ENCODE peak calls at places on chromosome 20, in five cellular contexts. N is fibroblast of pulmonary artery; Z is CD4-positive, CD25-positive, alpha-beta regulatory T cell; O is A549; Q is aorta. W is an unnamed sample.

GRCh38 chr20:31602779-31603441 is 2.2 kb upstream of the ID1 start:
- DNase-seq in Z (peak), Q (no peak), N (peak), O (peak), W (peak)

GRCh38 chr20:46963196-46963529 is 68.5 kb downstream of the EYA2 start:
- DNase-seq in N (no peak), O (no peak), Q (no peak), Z (no peak), W (no peak)

GRCh38 chr20:3658019-3658707 is 5.0 kb downstream of the GFRA4 start:
- DNase-seq in N (no peak), O (no peak), Q (peak), Z (no peak), W (no peak)

GRCh38 chr20:45337367-45338120 is 10.7 kb downstream of the SDC4 start:
- DNase-seq in N (peak), Q (peak), Z (no peak), O (peak), W (no peak)

GRCh38 chr20:8646716-8647115 is 422.2 kb upstream of the PLCB4 start:
- DNase-seq in N (peak), O (no peak), Z (no peak), Q (no peak), W (no peak)

GRCh38 chr20:58652606-58653303 is 1.7 kb downstream of the STX16 start:
- DNase-seq in Z (peak), Q (no peak), N (no peak), O (no peak), W (no peak)

GRCh38 chr20:50379049-50379990 is 130.9 kb upstream of the PTPN1 start:
- DNase-seq in Q (peak), Z (no peak), O (no peak), N (peak), W (no peak)

GRCh38 chr20:6765469-6766058 is 1.9 kb upstream of the BMP2 start:
- DNase-seq in Q (no peak), O (peak), Z (peak), N (peak), W (peak)

GRCh38 chr20:53935353-53936084 is 134.9 kb downstream of the BCAS1 start:
- DNase-seq in N (no peak), Q (no peak), Z (no peak), O (no peak), W (no peak)

GRCh38 chr20:4045741-4046140 is 30.4 kb upstream of the RNF24 start:
- DNase-seq in O (no peak), Q (no peak), N (peak), Z (no peak), W (no peak)

GRCh38 chr20:4726710-4727391 is 5.1 kb downstream of the PRND start:
- DNase-seq in N (peak), Z (peak), Q (no peak), O (no peak), W (peak)

GRCh38 chr20:3710703-3711417 is 1.5 kb downstream of the SIGLEC1 start:
- DNase-seq in O (peak), N (peak), Z (peak), Q (peak), W (peak)

GRCh38 chr20:3686867-3687321 is 5.1 kb upstream of the ADAM33 start:
- DNase-seq in N (peak), Z (no peak), O (no peak), Q (peak), W (no peak)

GRCh38 chr20:45322952-45323383 is 14.9 kb upstream of the MATN4 start:
- DNase-seq in Q (peak), O (peak), Z (no peak), N (peak), W (no peak)

GRCh38 chr20:41619360-41620115 is 1.4 kb upstream of the CHD6 start:
- DNase-seq in O (no peak), Z (no peak), N (no peak), Q (no peak), W (no peak)

GRCh38 chr20:37381621-37382538 is 35.9 kb downstream of the SRC start:
- DNase-seq in N (no peak), Z (no peak), Q (no peak), O (peak), W (no peak)

GRCh38 chr20:38108438-38109024 is 56.5 kb downstream of the TGM2 start:
- DNase-seq in N (peak), Q (no peak), Z (no peak), O (no peak), W (no peak)

GRCh38 chr20:48275325-48275724 is 490.0 kb upstream of the SULF2 start:
- DNase-seq in O (no peak), Z (no peak), N (no peak), Q (no peak), W (no peak)

GRCh38 chr20:58985656-58986055 is 4.6 kb downstream of the NELFCD start:
- DNase-seq in Z (no peak), Q (peak), N (peak), O (no peak), W (no peak)

GRCh38 chr20:4053516-4053919 is 38.2 kb upstream of the RNF24 start:
- DNase-seq in N (no peak), O (no peak), Q (no peak), Z (no peak), W (no peak)

GRCh38 chr20:61331542-61331941 is 79.5 kb downstream of the CDH4 start:
- DNase-seq in Z (no peak), O (no peak), N (no peak), Q (no peak), W (no peak)

GRCh38 chr20:53201588-53201987 is 229.4 kb downstream of the TSHZ2 start:
- DNase-seq in Z (no peak), O (no peak), Q (no peak), N (no peak), W (no peak)

GRCh38 chr20:5395932-5396727 is 79.4 kb upstream of the PROKR2 start:
- DNase-seq in Z (no peak), N (no peak), Q (no peak), O (no peak), W (no peak)

GRCh38 chr20:37386505-37387201 is 40.7 kb downstream of the SRC start:
- DNase-seq in N (no peak), Z (no peak), O (peak), Q (no peak), W (no peak)

GRCh38 chr20:44467289-44467883 is 8.3 kb upstream of the TTPAL start:
- DNase-seq in Q (peak), O (no peak), Z (no peak), N (peak), W (no peak)

GRCh38 chr20:61874421-61875068 is 191.1 kb downstream of the TAF4 start:
- DNase-seq in Z (no peak), O (peak), Q (no peak), N (no peak), W (no peak)

GRCh38 chr20:20743511-20744169 is 31.2 kb upstream of the RALGAPA2 start:
- DNase-seq in Z (no peak), O (no peak), N (peak), Q (peak), W (no peak)

GRCh38 chr20:42652261-42652660 is 537.4 kb downstream of the PTPRT start:
- DNase-seq in Q (no peak), O (no peak), Z (no peak), N (no peak), W (no peak)

GRCh38 chr20:38337561-38338140 is 8.6 kb upstream of the LBP start:
- DNase-seq in O (peak), N (peak), Q (no peak), Z (no peak), W (no peak)

GRCh38 chr20:46307139-46307998 is 929 bp downstream of the CDH22 start:
- DNase-seq in Z (peak), Q (peak), N (peak), O (peak), W (peak)

GRCh38 chr20:62080249-62080993 is 14.7 kb upstream of the TAF4 start:
- DNase-seq in Z (no peak), O (no peak), Q (no peak), N (no peak), W (no peak)

GRCh38 chr20:31608256-31608980 is 3.3 kb downstream of the ID1 start:
- DNase-seq in Q (peak), Z (no peak), N (peak), O (peak), W (no peak)

GRCh38 chr20:9916776-9917175 is 77.9 kb upstream of the PAK5 start:
- DNase-seq in Q (no peak), O (no peak), N (no peak), Z (no peak), W (no peak)

GRCh38 chr20:9912858-9913434 is 74.1 kb upstream of the PAK5 start:
- DNase-seq in Q (peak), Z (peak), N (peak), O (peak), W (peak)

GRCh38 chr20:9909167-9909566 is 70.3 kb upstream of the PAK5 start:
- DNase-seq in Q (no peak), N (no peak), O (no peak), Z (no peak), W (no peak)

GRCh38 chr20:9912290-9912689 is 73.4 kb upstream of the PAK5 start:
- DNase-seq in Q (no peak), Z (no peak), O (no peak), N (no peak), W (no peak)

DNA sequence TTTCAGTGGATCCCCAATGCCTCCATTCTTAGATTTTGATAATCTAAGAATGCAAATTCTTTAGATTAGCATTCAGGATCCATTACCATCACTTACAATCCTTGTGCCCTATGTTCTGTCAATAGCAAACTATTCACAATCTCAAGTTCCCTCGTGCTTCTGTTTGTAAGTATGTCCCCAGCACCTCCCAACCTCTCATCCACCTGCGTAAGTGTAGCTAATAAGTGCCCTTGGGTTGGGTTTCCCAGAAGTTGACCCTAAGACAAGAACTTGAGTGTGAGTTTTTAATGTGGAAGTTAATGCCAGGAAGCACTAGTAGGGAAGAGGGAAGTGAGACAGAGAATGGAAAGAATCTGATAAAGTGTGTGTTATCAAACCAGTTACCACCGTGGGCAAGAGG is 72.6 kb upstream of the PAK5 start:
- DNase-seq in N (no peak), O (no peak), Q (no peak), Z (no peak), W (no peak)
- H3K4me3 ChIP-seq in N (no peak), O (no peak), Q (no peak), Z (no peak), W (no peak)

GRCh38 chr20:51542033-51542893 is at the start of gene NFATC2:
- DNase-seq in Z (peak), Q (peak), N (no peak), O (no peak), W (no peak)
- H3K4me3 ChIP-seq in Z (peak), Q (peak), N (no peak), O (no peak), W (peak)

GRCh38 chr20:35826361-35826760 is 54.5 kb downstream of the PHF20 start:
- DNase-seq in N (no peak), Q (no peak), Z (no peak), O (no peak), W (no peak)

GRCh38 chr20:35828434-35828833 is 56.6 kb downstream of the PHF20 start:
- DNase-seq in N (no peak), Q (no peak), O (no peak), Z (no peak), W (no peak)

GRCh38 chr20:35831029-35831428 is 59.2 kb downstream of the PHF20 start:
- DNase-seq in O (no peak), Q (no peak), N (peak), Z (no peak), W (no peak)

GRCh38 chr20:35830264-35830663 is 58.4 kb downstream of the PHF20 start:
- DNase-seq in N (no peak), Q (no peak), Z (no peak), O (no peak), W (no peak)

DNA sequence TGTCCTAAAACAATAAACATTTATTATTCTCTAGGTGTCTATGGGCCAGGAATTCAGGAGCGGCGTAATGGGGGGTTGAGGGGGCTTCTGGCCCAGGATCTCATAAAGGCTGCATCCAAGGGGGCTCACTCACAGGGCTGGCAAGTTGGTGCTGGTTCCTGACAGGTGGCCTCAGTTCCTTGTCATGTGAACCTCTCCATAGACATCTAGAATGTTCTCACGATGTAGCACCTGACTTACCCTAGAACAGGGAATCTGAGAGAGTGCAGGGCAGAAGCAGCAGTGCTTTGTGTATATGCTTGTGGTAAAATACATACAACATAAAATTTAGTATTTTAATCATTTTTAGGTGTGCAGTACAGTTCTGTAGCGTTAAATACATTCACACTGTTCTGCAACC is 57.1 kb downstream of the PHF20 start:
- DNase-seq in Z (no peak), N (no peak), Q (no peak), O (no peak), W (no peak)
- H3K4me3 ChIP-seq in Z (no peak), N (no peak), Q (no peak), O (no peak), W (no peak)

DNA sequence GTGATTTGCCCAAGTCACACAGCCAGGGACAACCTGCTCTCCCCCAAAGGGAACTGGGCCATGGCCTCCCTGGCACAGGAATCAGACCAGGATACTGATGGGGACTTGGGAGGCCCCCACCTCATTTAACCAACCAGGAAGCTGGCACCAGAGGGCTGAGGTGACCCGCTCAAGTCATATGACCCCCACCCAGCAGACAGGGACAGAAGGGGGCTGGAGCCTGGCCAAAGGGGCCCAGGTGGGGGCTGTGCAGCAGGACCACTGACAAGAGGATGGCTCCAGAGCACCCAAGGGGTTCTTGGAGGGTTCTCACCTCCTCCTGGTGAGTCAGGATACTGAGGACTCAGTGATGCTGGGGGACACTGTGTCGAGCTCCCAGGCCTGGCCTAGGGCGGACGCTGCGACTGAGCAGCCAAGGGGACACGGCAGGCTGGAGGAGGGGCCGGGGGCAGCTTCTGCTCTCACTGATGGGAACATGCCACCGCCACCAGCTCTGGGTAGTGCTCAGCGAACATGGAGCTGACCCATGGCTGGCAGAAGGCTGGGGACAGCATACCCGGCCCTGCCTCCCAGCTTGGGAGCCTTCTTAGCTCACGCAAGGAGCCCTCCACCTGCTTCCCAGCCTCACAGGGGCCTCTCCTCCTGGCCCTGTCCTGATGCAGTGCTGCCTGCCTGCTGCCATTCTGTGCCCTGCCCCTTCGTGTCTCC is 1.2 kb downstream of the CST7 start:
- DNase-seq in Z (no peak), Q (no peak), O (no peak), N (no peak), W (no peak)
- H3K4me3 ChIP-seq in Z (peak), Q (no peak), O (no peak), N (no peak), W (no peak)

GRCh38 chr20:57431539-57431835 is 40.3 kb downstream of the RBM38 start:
- DNase-seq in N (no peak), Z (no peak), O (no peak), Q (no peak), W (no peak)

GRCh38 chr20:57433658-57434389 is 42.6 kb downstream of the RBM38 start:
- DNase-seq in N (no peak), Q (no peak), Z (peak), O (no peak), W (no peak)

GRCh38 chr20:57432874-57433491 is 41.8 kb downstream of the RBM38 start:
- DNase-seq in O (peak), Q (no peak), N (no peak), Z (peak), W (peak)

GRCh38 chr20:57434390-57434700 is 43.1 kb downstream of the RBM38 start:
- DNase-seq in Q (no peak), O (no peak), Z (peak), N (no peak), W (no peak)

GRCh38 chr20:57432480-57432873 is 41.3 kb downstream of the RBM38 start:
- DNase-seq in O (no peak), N (no peak), Z (no peak), Q (no peak), W (no peak)
- H3K4me3 ChIP-seq in O (no peak), N (no peak), Z (peak), Q (no peak), W (peak)

GRCh38 chr20:17875106-17875980 is 93.3 kb downstream of the SNX5 start:
- DNase-seq in O (peak), N (peak), Z (no peak), Q (peak), W (no peak)

GRCh38 chr20:17875981-17876385 is 92.6 kb downstream of the SNX5 start:
- DNase-seq in N (no peak), Z (no peak), Q (no peak), O (no peak), W (no peak)

GRCh38 chr20:17881741-17882064 is 86.9 kb downstream of the SNX5 start:
- DNase-seq in N (no peak), O (no peak), Z (no peak), Q (no peak), W (no peak)

GRCh38 chr20:17878912-17879602 is 89.5 kb downstream of the SNX5 start:
- DNase-seq in N (no peak), Q (no peak), Z (peak), O (no peak), W (no peak)

DNA sequence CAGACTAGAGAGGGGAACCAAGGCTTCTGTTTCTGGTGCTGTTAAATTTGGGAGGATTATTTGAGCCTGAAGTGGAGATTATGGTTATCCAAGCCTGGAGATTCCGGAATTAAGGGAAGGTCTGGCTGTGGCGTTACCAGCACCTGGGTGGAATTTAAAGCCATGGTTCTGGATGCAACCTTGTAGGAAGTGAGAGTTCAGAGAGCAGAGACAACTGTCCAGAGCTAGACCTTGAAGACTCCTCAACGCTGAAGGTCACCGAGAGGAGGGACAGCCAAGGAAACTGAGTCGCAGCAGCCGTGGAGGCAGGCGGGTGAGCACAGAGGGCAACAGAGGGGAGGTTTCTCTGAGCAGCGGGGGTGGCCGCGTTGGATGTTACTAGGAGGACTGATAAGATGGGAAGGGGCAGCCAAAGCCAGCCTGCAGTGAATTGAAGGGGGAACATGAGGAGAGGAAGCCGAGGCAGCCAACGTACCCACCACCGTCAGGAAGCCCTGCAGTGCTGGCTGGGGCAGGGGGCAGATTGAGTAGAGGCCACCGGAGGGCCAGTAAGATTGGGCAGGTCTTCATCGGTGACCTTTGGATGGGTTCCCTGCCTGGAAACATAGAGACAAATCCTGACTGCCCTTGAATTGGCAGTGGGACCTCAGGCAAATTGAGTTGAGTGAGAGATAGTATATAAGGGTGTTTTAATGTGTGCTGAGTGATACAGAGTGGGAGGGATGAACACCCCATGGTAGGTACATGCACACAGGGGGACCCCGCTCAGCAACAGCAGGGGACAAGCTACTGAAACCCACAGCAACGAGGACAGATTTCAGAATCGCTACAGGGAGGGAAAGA is 90.3 kb downstream of the SNX5 start:
- DNase-seq in N (no peak), O (no peak), Z (no peak), Q (no peak), W (no peak)
- H3K4me3 ChIP-seq in N (no peak), O (no peak), Z (no peak), Q (no peak), W (no peak)

DNA sequence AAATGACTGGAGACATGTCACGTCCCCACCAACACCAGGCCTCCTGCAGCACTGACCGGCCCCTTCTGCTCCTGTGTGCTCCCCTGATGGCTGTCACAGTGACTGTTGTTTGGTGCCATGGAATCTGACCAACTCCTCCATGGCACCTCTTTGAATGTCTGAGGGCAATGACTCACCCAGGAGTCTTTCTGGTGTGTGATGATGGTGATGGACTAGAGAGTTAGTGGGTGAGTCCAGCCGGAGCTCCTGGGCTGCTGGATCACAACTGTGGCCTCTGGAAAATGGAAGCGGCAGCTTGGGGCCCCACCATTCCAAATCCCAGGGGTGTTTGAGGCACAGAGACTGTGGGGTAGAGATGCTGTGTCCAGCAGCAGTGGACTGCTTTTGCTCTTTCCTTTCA is 133.3 kb downstream of the TFAP2C start:
- DNase-seq in O (no peak), Z (no peak), N (no peak), Q (no peak), W (no peak)
- H3K4me3 ChIP-seq in O (no peak), Z (no peak), N (no peak), Q (no peak), W (no peak)